ENCODE peak calls at places on chromosomes 2 and 18, in six cellular contexts. O is HepG2, X is heart left ventricle, U is neuronal stem cell, K is adrenal gland, W is suprapubic skin. F is an unnamed sample.
A peak's percentile ranks its signal among the peaks of the same experiment; 100 is the strongest.

GRCh38 chr2:166193446-166193845 is 65.6 kb upstream of the SCN1A start:
- DNase-seq in U (no peak), W (no peak), X (no peak), O (no peak), K (no peak), F (no peak)

GRCh38 chr2:193332938-193333337 is 1138.2 kb upstream of the TMEFF2 start:
- DNase-seq in O (no peak), W (no peak), X (no peak), K (no peak), U (no peak), F (no peak)

GRCh38 chr2:241386519-241386918 is 30.4 kb downstream of the FARP2 start:
- DNase-seq in W (no peak), X (no peak), U (no peak), O (no peak), K (no peak), F (no peak)

GRCh38 chr18:70931942-70932814 is 643.3 kb downstream of the SOCS6 start:
- DNase-seq in O (peak; percentile 3), K (peak; percentile 2), X (no peak), W (no peak), U (no peak), F (no peak)

GRCh38 chr2:42021490-42021889 is 26.3 kb upstream of the PKDCC start:
- DNase-seq in W (no peak), U (no peak), X (peak; percentile 54), O (no peak), K (peak; percentile 96), F (no peak)

GRCh38 chr2:127810156-127810636 is 775 bp downstream of the WDR33 start:
- DNase-seq in O (no peak), X (no peak), W (no peak), U (peak; percentile 15), K (peak; percentile 20), F (no peak)

GRCh38 chr2:117960231-117960630 is 53.6 kb downstream of the CCDC93 start:
- DNase-seq in O (no peak), X (no peak), W (no peak), U (no peak), K (no peak), F (no peak)

GRCh38 chr18:21897811-21898210 is 157.2 kb downstream of the MIB1 start:
- DNase-seq in W (no peak), X (peak; percentile 32), K (peak; percentile 74), O (peak; percentile 56), U (peak; percentile 63), F (peak; percentile 49)

GRCh38 chr18:21450913-21451312 is 149.6 kb downstream of the ESCO1 start:
- DNase-seq in K (no peak), O (no peak), W (no peak), X (no peak), U (no peak), F (no peak)

GRCh38 chr2:160747771-160748170 is 254.2 kb upstream of the RBMS1 start:
- DNase-seq in K (no peak), W (no peak), U (no peak), X (no peak), O (no peak), F (no peak)

GRCh38 chr2:27350106-27350693 is 6.4 kb downstream of the GTF3C2 start:
- DNase-seq in O (no peak), K (no peak), X (no peak), W (no peak), U (no peak), F (no peak)

GRCh38 chr2:143205106-143205764 is 76.0 kb downstream of the ARHGAP15 start:
- DNase-seq in U (no peak), W (no peak), X (no peak), K (no peak), O (peak; percentile 23), F (no peak)

GRCh38 chr2:47014564-47015051 is 99.0 kb upstream of the MCFD2 start:
- DNase-seq in O (no peak), K (peak; percentile 79), U (no peak), X (no peak), W (no peak), F (no peak)
- H3K36me3 ChIP-seq in O (peaks cover 12% of the 10 kb centered on the region), K (peaks cover 20% of the 10 kb centered on the region), U (peaks cover 15% of the 10 kb centered on the region), X (peaks cover 16% of the 10 kb centered on the region), W (peaks cover 49% of the 10 kb centered on the region), F (peaks cover 3% of the 10 kb centered on the region)

GRCh38 chr2:239580199-239580527 is 179.3 kb upstream of the HDAC4 start:
- DNase-seq in K (no peak), X (no peak), W (no peak), U (no peak), O (no peak), F (no peak)

GRCh38 chr2:239584986-239585385 is 184.2 kb upstream of the HDAC4 start:
- DNase-seq in X (no peak), O (no peak), W (no peak), U (no peak), K (no peak), F (no peak)

GRCh38 chr2:239581352-239581901 is 180.6 kb upstream of the HDAC4 start:
- DNase-seq in X (peak; percentile 6), O (no peak), U (no peak), W (no peak), K (no peak), F (peak; percentile 58)

GRCh38 chr2:239583879-239584859 is 183.3 kb upstream of the HDAC4 start:
- DNase-seq in K (no peak), X (no peak), O (no peak), W (no peak), U (no peak), F (peak; percentile 64)

GRCh38 chr2:239583171-239583878 is 182.5 kb upstream of the HDAC4 start:
- DNase-seq in O (no peak), U (no peak), W (no peak), X (no peak), K (no peak), F (peak; percentile 71)
- H3K9me3 ChIP-seq in O (no peaks in the 10 kb centered on the region), U (no peaks in the 10 kb centered on the region), W (no peaks in the 10 kb centered on the region), X (no peaks in the 10 kb centered on the region), K (no peaks in the 10 kb centered on the region), F (no peaks in the 10 kb centered on the region)

GRCh38 chr2:200301953-200302628 is 4.4 kb upstream of the SPATS2L start:
- DNase-seq in W (no peak), X (no peak), U (no peak), O (no peak), K (no peak), F (no peak)
- H3K4me1 ChIP-seq in W (peaks cover 20% of the 10 kb centered on the region), X (no peaks in the 10 kb centered on the region), U (peaks cover 4% of the 10 kb centered on the region), O (peaks cover 54% of the 10 kb centered on the region), K (peaks cover 5% of the 10 kb centered on the region), F (no peaks in the 10 kb centered on the region)

DNA sequence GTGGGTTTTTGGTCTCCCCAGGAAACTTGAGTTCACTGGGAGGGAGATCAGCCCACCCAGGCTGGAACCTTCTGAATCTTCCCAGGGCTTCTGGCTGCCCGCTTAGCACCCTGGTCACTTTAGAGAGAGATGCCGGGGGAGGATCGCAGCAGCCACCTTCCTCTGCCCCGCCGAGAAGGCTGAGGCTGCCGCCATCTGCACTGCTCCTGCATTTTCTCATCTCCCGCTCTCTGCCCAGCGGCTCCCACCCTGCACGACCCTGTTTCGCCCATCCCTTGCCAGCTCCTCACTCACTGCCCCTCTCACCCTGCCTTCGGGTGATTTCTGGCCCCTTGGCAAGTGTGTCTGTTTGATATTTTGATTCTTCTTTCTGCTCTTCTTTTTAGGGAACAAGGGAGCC is 82.6 kb upstream of the ATG16L1 start:
- DNase-seq in U (no peak), X (no peak), W (no peak), O (no peak), K (no peak), F (no peak)
- H3K36me3 ChIP-seq in U (no peaks in the 10 kb centered on the region), X (peaks cover 11% of the 10 kb centered on the region), W (peaks cover 9% of the 10 kb centered on the region), O (peaks cover 28% of the 10 kb centered on the region), K (no peaks in the 10 kb centered on the region), F (no peaks in the 10 kb centered on the region)

DNA sequence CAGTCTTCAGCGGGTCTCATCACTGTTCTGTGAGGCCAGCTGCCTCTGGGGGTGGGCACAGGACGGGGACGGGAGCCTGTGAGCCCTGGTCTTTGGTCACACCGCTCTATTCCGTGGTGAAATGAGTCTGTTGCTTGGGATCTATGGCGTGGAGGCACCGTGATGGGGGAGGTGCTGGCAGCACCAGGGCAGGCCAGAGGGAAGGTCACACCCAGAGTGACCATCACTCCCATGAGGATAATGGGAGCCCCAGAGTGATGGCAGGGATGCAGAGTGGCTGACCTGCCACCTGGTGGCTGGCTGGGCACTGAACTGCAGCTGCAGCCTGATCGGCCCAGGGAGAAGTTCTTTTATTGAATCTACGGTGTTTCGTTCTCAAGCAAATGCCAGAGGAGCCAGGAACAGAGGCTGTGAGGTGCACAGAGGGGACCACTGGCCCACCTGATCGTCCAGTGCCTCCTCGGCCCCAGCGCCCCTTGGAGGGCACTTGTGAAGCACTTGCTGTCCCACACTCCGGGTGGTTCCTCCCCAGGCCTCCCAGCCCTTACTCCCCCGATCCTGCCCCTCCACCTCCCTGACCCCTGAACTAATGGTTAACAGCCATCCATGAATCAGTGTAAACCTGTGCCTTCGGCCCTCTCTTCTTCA is 17.9 kb downstream of the KCNIP3 start:
- DNase-seq in U (peak; percentile 29), K (peak; percentile 16), X (no peak), W (no peak), O (peak; percentile 36), F (peak; percentile 30)
- H3K9me3 ChIP-seq in U (no peaks in the 10 kb centered on the region), K (no peaks in the 10 kb centered on the region), X (no peaks in the 10 kb centered on the region), W (no peaks in the 10 kb centered on the region), O (no peaks in the 10 kb centered on the region), F (no peaks in the 10 kb centered on the region)

DNA sequence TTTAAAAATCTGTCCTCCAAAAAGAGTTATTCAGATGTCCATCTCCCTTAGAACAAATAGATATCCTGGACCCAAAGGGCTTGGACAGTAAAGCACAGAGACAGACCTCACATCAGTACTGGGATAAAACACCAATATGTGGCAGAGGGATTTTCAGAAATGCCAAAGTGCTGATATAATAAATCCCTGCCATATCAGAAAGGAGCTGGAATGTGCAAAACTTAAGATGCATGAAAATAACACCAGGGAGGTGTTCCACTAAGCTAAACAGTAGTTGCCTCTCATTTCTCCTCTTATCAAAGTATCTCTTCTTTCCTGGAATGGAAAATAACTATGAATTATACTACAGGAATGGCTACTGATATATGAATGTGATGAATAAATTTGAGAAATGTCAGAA is 13.2 kb downstream of the USP40 start:
- DNase-seq in K (no peak), X (no peak), U (no peak), O (no peak), W (no peak), F (no peak)
- H3K4me1 ChIP-seq in K (peaks cover 11% of the 10 kb centered on the region), X (no peaks in the 10 kb centered on the region), U (no peaks in the 10 kb centered on the region), O (no peaks in the 10 kb centered on the region), W (no peaks in the 10 kb centered on the region), F (no peaks in the 10 kb centered on the region)

DNA sequence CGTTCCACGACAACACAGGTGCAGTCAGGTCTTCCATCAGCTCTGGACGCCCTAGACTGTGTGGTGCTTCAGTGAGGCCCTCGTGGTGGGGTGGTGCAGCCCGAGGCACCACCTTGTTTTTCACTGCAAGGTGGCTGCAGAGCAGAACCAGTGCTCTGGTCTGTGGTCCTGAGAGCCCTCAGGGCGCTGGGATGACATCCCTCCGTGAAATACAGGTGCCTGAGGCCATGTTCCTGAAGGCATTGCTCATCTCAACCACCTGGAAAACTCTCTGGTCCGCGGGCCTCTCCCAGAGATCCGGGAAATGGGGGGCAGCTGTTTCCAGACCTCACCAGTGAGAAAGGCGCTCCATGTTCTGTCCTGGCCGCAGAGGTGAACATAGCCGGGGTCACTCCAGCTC is 119.2 kb downstream of the ACOXL start:
- DNase-seq in X (no peak), O (no peak), K (no peak), W (peak; percentile 57), U (no peak), F (no peak)
- H3K36me3 ChIP-seq in X (no peaks in the 10 kb centered on the region), O (no peaks in the 10 kb centered on the region), K (no peaks in the 10 kb centered on the region), W (no peaks in the 10 kb centered on the region), U (peaks cover 2% of the 10 kb centered on the region), F (no peaks in the 10 kb centered on the region)